ENCODE peak calls at places on chromosomes 3 and 15, in eight cellular contexts. One of them, this sample, is unnamed.

GRCh38 chr15:68218331-68218730 is 11.2 kb downstream of the CLN6 start:
- DNase-seq in AG09309: no peak
- DNase-seq in sigmoid colon: peak; percentile 11
- DNase-seq in WTC11: no peak
- DNase-seq in cardiac fibroblast: no peak
- DNase-seq in heart left ventricle: no peak
- DNase-seq in psoas muscle: no peak
- DNase-seq in BJ: no peak
- DNase-seq in this sample: no peak

GRCh38 chr3:187318819-187319616 is 27.5 kb upstream of the MASP1 start:
- DNase-seq in AG09309: peak; percentile 32
- DNase-seq in sigmoid colon: no peak
- DNase-seq in WTC11: peak; percentile 50
- DNase-seq in cardiac fibroblast: peak; percentile 82
- DNase-seq in heart left ventricle: peak; percentile 43
- DNase-seq in psoas muscle: no peak
- DNase-seq in BJ: peak; percentile 74
- DNase-seq in this sample: peak; percentile 51

GRCh38 chr3:156811092-156811862 is 14.9 kb upstream of the LEKR1 start:
- DNase-seq in AG09309: peak; percentile 80
- DNase-seq in sigmoid colon: no peak
- DNase-seq in WTC11: no peak
- DNase-seq in cardiac fibroblast: peak; percentile 70
- DNase-seq in heart left ventricle: no peak
- DNase-seq in psoas muscle: no peak
- DNase-seq in BJ: peak; percentile 62
- DNase-seq in this sample: no peak

GRCh38 chr3:21642433-21642832 is 108.6 kb downstream of the ZNF385D start:
- DNase-seq in AG09309: no peak
- DNase-seq in sigmoid colon: no peak
- DNase-seq in WTC11: no peak
- DNase-seq in cardiac fibroblast: peak; percentile 16
- DNase-seq in heart left ventricle: no peak
- DNase-seq in psoas muscle: no peak
- DNase-seq in BJ: no peak
- DNase-seq in this sample: no peak

GRCh38 chr3:23002846-23003800 is 200.0 kb upstream of the UBE2E2 start:
- DNase-seq in AG09309: no peak
- DNase-seq in sigmoid colon: no peak
- DNase-seq in WTC11: no peak
- DNase-seq in cardiac fibroblast: peak; percentile 76
- DNase-seq in heart left ventricle: peak; percentile 26
- DNase-seq in psoas muscle: no peak
- DNase-seq in BJ: no peak
- DNase-seq in this sample: no peak

GRCh38 chr3:158768881-158769518 is 32.9 kb upstream of the MFSD1 start:
- DNase-seq in AG09309: peak; percentile 89
- DNase-seq in sigmoid colon: peak; percentile 70
- DNase-seq in WTC11: no peak
- DNase-seq in cardiac fibroblast: peak; percentile 96
- DNase-seq in heart left ventricle: no peak
- DNase-seq in psoas muscle: no peak
- DNase-seq in BJ: peak; percentile 90
- DNase-seq in this sample: no peak

GRCh38 chr3:106703524-106703923 is 673.7 kb upstream of the CCDC54 start:
- DNase-seq in AG09309: no peak
- DNase-seq in sigmoid colon: no peak
- DNase-seq in WTC11: no peak
- DNase-seq in cardiac fibroblast: no peak
- DNase-seq in heart left ventricle: no peak
- DNase-seq in psoas muscle: no peak
- DNase-seq in BJ: no peak
- DNase-seq in this sample: no peak

GRCh38 chr3:89964347-89964746 is 856.9 kb downstream of the EPHA3 start:
- DNase-seq in AG09309: no peak
- DNase-seq in sigmoid colon: no peak
- DNase-seq in WTC11: no peak
- DNase-seq in cardiac fibroblast: peak; percentile 88
- DNase-seq in heart left ventricle: no peak
- DNase-seq in psoas muscle: no peak
- DNase-seq in BJ: no peak
- DNase-seq in this sample: no peak

GRCh38 chr15:79434361-79434760 is 2.2 kb downstream of the MINAR1 start:
- DNase-seq in AG09309: no peak
- DNase-seq in sigmoid colon: no peak
- DNase-seq in WTC11: no peak
- DNase-seq in cardiac fibroblast: no peak
- DNase-seq in heart left ventricle: no peak
- DNase-seq in psoas muscle: no peak
- DNase-seq in BJ: no peak
- DNase-seq in this sample: no peak

GRCh38 chr15:79432345-79433311 is 492 bp downstream of the MINAR1 start:
- DNase-seq in AG09309: no peak
- DNase-seq in sigmoid colon: no peak
- DNase-seq in WTC11: peak; percentile 66
- DNase-seq in cardiac fibroblast: no peak
- DNase-seq in heart left ventricle: no peak
- DNase-seq in psoas muscle: no peak
- DNase-seq in BJ: no peak
- DNase-seq in this sample: peak; percentile 61

GRCh38 chr15:79430901-79431635 is 1.1 kb upstream of the MINAR1 start:
- DNase-seq in AG09309: no peak
- DNase-seq in sigmoid colon: no peak
- DNase-seq in WTC11: no peak
- DNase-seq in cardiac fibroblast: peak; percentile 22
- DNase-seq in heart left ventricle: no peak
- DNase-seq in psoas muscle: no peak
- DNase-seq in BJ: no peak
- DNase-seq in this sample: peak; percentile 23

GRCh38 chr15:79433610-79434009 is 1.5 kb downstream of the MINAR1 start:
- DNase-seq in AG09309: no peak
- DNase-seq in sigmoid colon: no peak
- DNase-seq in WTC11: peak; percentile 55
- DNase-seq in cardiac fibroblast: no peak
- DNase-seq in heart left ventricle: no peak
- DNase-seq in psoas muscle: no peak
- DNase-seq in BJ: no peak
- DNase-seq in this sample: peak; percentile 29

DNA sequence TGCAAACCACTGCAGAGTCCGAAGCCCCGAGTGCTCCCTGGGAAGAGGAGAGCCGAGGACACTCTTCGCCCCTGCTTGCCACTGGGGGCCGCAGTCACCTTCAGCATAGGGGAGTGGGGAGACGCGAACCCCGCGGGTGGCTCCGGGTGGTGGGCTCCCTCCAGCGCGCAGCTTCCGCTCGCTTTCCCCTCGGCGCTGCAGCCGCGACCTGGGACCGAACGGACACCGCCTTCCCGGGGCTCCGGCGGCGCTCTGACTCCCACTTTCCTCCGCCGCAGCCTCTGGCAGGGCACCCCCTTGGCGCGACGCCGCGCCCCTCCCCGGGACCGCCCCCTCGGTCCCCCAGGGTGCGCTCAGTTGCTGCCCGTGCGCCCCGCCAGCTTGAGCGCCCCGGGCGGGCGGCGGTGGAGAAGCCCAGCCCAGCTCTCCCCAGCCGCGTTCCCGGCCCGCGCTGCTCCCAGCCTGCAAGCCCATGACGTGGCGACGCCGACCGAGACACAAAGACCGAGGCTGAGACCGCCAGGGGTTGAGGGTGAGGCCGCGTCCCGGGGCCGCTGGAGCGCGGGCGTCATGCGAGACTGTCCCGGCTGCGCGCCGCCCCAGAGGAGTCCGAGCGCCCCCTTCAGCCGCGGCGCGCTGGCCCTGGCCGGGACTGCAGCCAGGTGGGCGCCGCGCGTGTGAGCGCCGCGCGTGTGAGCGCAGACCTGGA is at the start of gene MINAR1:
- DNase-seq in AG09309: no peak
- DNase-seq in sigmoid colon: no peak
- DNase-seq in WTC11: peak; percentile 47
- DNase-seq in cardiac fibroblast: peak; percentile 61
- DNase-seq in heart left ventricle: no peak
- DNase-seq in psoas muscle: peak; percentile 41
- DNase-seq in BJ: no peak
- DNase-seq in this sample: peak; percentile 78
- TF ChIP-seq CTCF in AG09309: peak; percentile 8
- TF ChIP-seq CTCF in sigmoid colon: no peak
- TF ChIP-seq CTCF in WTC11: no peak
- TF ChIP-seq CTCF in cardiac fibroblast: no peak
- TF ChIP-seq CTCF in heart left ventricle: peak; percentile 30
- TF ChIP-seq CTCF in psoas muscle: no peak
- TF ChIP-seq CTCF in BJ: peak; percentile 26
- TF ChIP-seq CTCF in this sample: peak; percentile 42

GRCh38 chr3:27536451-27536850 is 52.3 kb upstream of the SLC4A7 start:
- DNase-seq in AG09309: no peak
- DNase-seq in sigmoid colon: no peak
- DNase-seq in WTC11: no peak
- DNase-seq in cardiac fibroblast: no peak
- DNase-seq in heart left ventricle: no peak
- DNase-seq in psoas muscle: no peak
- DNase-seq in BJ: no peak
- DNase-seq in this sample: no peak

GRCh38 chr3:27535809-27536392 is 51.7 kb upstream of the SLC4A7 start:
- DNase-seq in AG09309: no peak
- DNase-seq in sigmoid colon: no peak
- DNase-seq in WTC11: no peak
- DNase-seq in cardiac fibroblast: peak; percentile 72
- DNase-seq in heart left ventricle: no peak
- DNase-seq in psoas muscle: no peak
- DNase-seq in BJ: no peak
- DNase-seq in this sample: no peak

GRCh38 chr3:27532426-27532825 is 48.2 kb upstream of the SLC4A7 start:
- DNase-seq in AG09309: no peak
- DNase-seq in sigmoid colon: no peak
- DNase-seq in WTC11: no peak
- DNase-seq in cardiac fibroblast: no peak
- DNase-seq in heart left ventricle: no peak
- DNase-seq in psoas muscle: no peak
- DNase-seq in BJ: no peak
- DNase-seq in this sample: no peak

GRCh38 chr3:27532931-27533607 is 48.9 kb upstream of the SLC4A7 start:
- DNase-seq in AG09309: no peak
- DNase-seq in sigmoid colon: no peak
- DNase-seq in WTC11: no peak
- DNase-seq in cardiac fibroblast: peak; percentile 18
- DNase-seq in heart left ventricle: no peak
- DNase-seq in psoas muscle: no peak
- DNase-seq in BJ: no peak
- DNase-seq in this sample: no peak

DNA sequence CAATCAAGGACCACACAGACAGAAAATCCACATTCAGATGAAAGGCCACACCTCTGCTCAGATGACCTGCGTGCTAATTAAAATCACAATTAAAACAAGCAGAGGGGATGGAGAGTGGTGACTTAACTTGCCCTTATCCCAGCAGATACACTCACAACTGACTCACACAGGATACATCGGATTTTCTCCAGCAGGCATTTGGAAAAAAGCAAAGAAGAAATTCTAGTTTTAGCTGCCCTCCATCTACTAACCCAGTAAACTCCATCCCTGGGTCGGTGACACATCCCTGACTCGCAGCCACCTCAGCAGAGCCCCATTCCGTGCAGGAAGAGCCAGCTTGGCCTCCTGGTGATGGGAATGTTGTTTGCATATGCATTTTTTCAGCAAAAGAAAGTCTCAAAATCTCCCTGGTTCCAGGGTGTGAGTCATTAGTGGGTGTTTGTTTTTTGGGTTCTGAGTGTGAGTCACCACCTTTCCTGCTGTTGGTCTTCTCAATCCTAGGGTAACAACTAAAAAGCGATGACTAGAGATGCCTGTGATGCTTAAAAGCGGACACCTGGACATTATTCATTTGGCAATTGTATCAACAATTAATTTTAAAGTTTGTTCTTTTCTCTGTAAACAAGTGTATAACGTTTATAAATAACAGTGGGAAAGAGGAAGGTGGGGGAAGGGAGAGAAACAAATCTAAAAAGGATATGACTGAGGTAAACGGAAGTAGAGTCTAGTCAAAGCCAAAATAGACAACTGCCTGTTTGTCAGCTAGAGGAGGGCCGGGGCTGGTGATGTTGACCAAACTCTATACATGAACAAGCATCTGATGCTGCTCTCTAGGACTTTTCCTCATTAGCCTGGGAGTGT is 49.8 kb upstream of the SLC4A7 start:
- DNase-seq in AG09309: peak; percentile 98
- DNase-seq in sigmoid colon: peak; percentile 85
- DNase-seq in WTC11: peak; percentile 77
- DNase-seq in cardiac fibroblast: peak; percentile 99
- DNase-seq in heart left ventricle: peak; percentile 61
- DNase-seq in psoas muscle: peak; percentile 73
- DNase-seq in BJ: peak; percentile 98
- DNase-seq in this sample: no peak
- TF ChIP-seq CTCF in AG09309: peak; percentile 75
- TF ChIP-seq CTCF in sigmoid colon: peak; percentile 26
- TF ChIP-seq CTCF in WTC11: no peak
- TF ChIP-seq CTCF in cardiac fibroblast: peak; percentile 72
- TF ChIP-seq CTCF in heart left ventricle: no peak
- TF ChIP-seq CTCF in psoas muscle: no peak
- TF ChIP-seq CTCF in BJ: peak; percentile 80
- TF ChIP-seq CTCF in this sample: no peak

GRCh38 chr15:98438326-98438725 is 210.0 kb upstream of the IGF1R start:
- DNase-seq in AG09309: no peak
- DNase-seq in sigmoid colon: no peak
- DNase-seq in WTC11: no peak
- DNase-seq in cardiac fibroblast: no peak
- DNase-seq in heart left ventricle: no peak
- DNase-seq in psoas muscle: no peak
- DNase-seq in BJ: no peak
- DNase-seq in this sample: no peak
- TF ChIP-seq CTCF in AG09309: no peak
- TF ChIP-seq CTCF in sigmoid colon: no peak
- TF ChIP-seq CTCF in WTC11: no peak
- TF ChIP-seq CTCF in cardiac fibroblast: no peak
- TF ChIP-seq CTCF in heart left ventricle: no peak
- TF ChIP-seq CTCF in psoas muscle: no peak
- TF ChIP-seq CTCF in BJ: no peak
- TF ChIP-seq CTCF in this sample: no peak

GRCh38 chr15:74038707-74039655 is 43.4 kb downstream of the GOLGA6A start:
- DNase-seq in AG09309: no peak
- DNase-seq in sigmoid colon: no peak
- DNase-seq in WTC11: no peak
- DNase-seq in cardiac fibroblast: peak; percentile 60
- DNase-seq in heart left ventricle: peak; percentile 36
- DNase-seq in psoas muscle: no peak
- DNase-seq in BJ: no peak
- DNase-seq in this sample: no peak

GRCh38 chr15:74037171-74038117 is 42.9 kb downstream of the PML start:
- DNase-seq in AG09309: no peak
- DNase-seq in sigmoid colon: no peak
- DNase-seq in WTC11: no peak
- DNase-seq in cardiac fibroblast: no peak
- DNase-seq in heart left ventricle: no peak
- DNase-seq in psoas muscle: no peak
- DNase-seq in BJ: no peak
- DNase-seq in this sample: no peak

GRCh38 chr15:74035121-74035829 is 40.8 kb downstream of the PML start:
- DNase-seq in AG09309: no peak
- DNase-seq in sigmoid colon: no peak
- DNase-seq in WTC11: no peak
- DNase-seq in cardiac fibroblast: no peak
- DNase-seq in heart left ventricle: no peak
- DNase-seq in psoas muscle: no peak
- DNase-seq in BJ: no peak
- DNase-seq in this sample: no peak

GRCh38 chr15:74034206-74034755 is 39.8 kb downstream of the PML start:
- DNase-seq in AG09309: no peak
- DNase-seq in sigmoid colon: no peak
- DNase-seq in WTC11: no peak
- DNase-seq in cardiac fibroblast: no peak
- DNase-seq in heart left ventricle: no peak
- DNase-seq in psoas muscle: no peak
- DNase-seq in BJ: no peak
- DNase-seq in this sample: no peak

GRCh38 chr15:74036271-74037170 is 42.0 kb downstream of the PML start:
- DNase-seq in AG09309: no peak
- DNase-seq in sigmoid colon: peak; percentile 87
- DNase-seq in WTC11: peak; percentile 86
- DNase-seq in cardiac fibroblast: peak; percentile 68
- DNase-seq in heart left ventricle: peak; percentile 71
- DNase-seq in psoas muscle: no peak
- DNase-seq in BJ: no peak
- DNase-seq in this sample: peak; percentile 72
- TF ChIP-seq CTCF in AG09309: peak; percentile 74
- TF ChIP-seq CTCF in sigmoid colon: peak; percentile 54
- TF ChIP-seq CTCF in WTC11: peak; percentile 29
- TF ChIP-seq CTCF in cardiac fibroblast: peak; percentile 68
- TF ChIP-seq CTCF in heart left ventricle: peak; percentile 68
- TF ChIP-seq CTCF in psoas muscle: peak; percentile 34
- TF ChIP-seq CTCF in BJ: peak; percentile 75
- TF ChIP-seq CTCF in this sample: peak; percentile 63

This sample was measured in nephron progenitor cell.